ENCODE peak calls at places on chromosome 10, in four cellular contexts. S, C, Y and T are unnamed samples.

GRCh38 chr10:121710207-121710606 is 112.0 kb upstream of the FGFR2 start:
- DNase-seq in Y (no peak), C (no peak), S (no peak), T (peak)

GRCh38 chr10:94549221-94549620 is 3.6 kb downstream of the HELLS start:
- DNase-seq in C (no peak), S (no peak), Y (no peak), T (no peak)

GRCh38 chr10:11058965-11059364 is 41.3 kb downstream of the CELF2 start:
- DNase-seq in Y (peak), C (peak), S (peak), T (no peak)

GRCh38 chr10:14736600-14737081 is 38.1 kb downstream of the FAM107B start:
- DNase-seq in C (peak), S (no peak), Y (peak), T (peak)

GRCh38 chr10:6737080-6737641 is 157.1 kb upstream of the PRKCQ start:
- DNase-seq in Y (peak), C (peak), S (no peak), T (peak)

GRCh38 chr10:91745086-91745831 is 53.0 kb upstream of the TNKS2 start:
- DNase-seq in C (peak), Y (peak), S (peak), T (peak)

GRCh38 chr10:11442001-11442773 is 169.3 kb downstream of the USP6NL start:
- DNase-seq in C (no peak), S (no peak), Y (no peak), T (no peak)

GRCh38 chr10:2791774-2792443 is 275.4 kb upstream of the PFKP start:
- DNase-seq in C (no peak), S (no peak), Y (no peak), T (no peak)

GRCh38 chr10:132880148-132880981 is 62.0 kb downstream of the CFAP46 start:
- DNase-seq in S (no peak), Y (no peak), C (no peak), T (no peak)

GRCh38 chr10:116429288-116429977 is 1.8 kb downstream of the PNLIPRP3 start:
- DNase-seq in S (no peak), Y (no peak), C (no peak), T (no peak)

GRCh38 chr10:65090991-65091390 is 1569.8 kb downstream of the REEP3 start:
- DNase-seq in Y (no peak), C (no peak), S (no peak), T (no peak)

GRCh38 chr10:97228130-97228774 is 42.5 kb upstream of the SLIT1 start:
- DNase-seq in S (no peak), Y (no peak), C (no peak), T (no peak)

GRCh38 chr10:100506596-100507356 is 12.9 kb downstream of the SEC31B start:
- DNase-seq in S (no peak), Y (peak), C (peak), T (peak)

GRCh38 chr10:26903818-26904217 is 43.1 kb upstream of the ABI1 start:
- DNase-seq in S (no peak), Y (no peak), C (no peak), T (no peak)

GRCh38 chr10:79142064-79142491 is 73.3 kb downstream of the ZMIZ1 start:
- DNase-seq in S (no peak), C (peak), Y (peak), T (peak)

GRCh38 chr10:127889605-127890195 is 3.0 kb downstream of the CLRN3 start:
- DNase-seq in C (peak), S (no peak), Y (peak), T (peak)